ENCODE peak calls at places on chromosomes 4 and X, in seven cellular contexts. One of them, this sample, is unnamed.

GRCh38 chr4:34921391-34921790 is 1322.9 kb downstream of the ARAP2 start:
- DNase-seq in NCI-H69: no peak
- DNase-seq in SW480: no peak
- DNase-seq in KG1: no peak
- DNase-seq in BE2C: no peak
- DNase-seq in posterior vena cava: no peak
- DNase-seq in activated CD8-positive, alpha-beta memory T cell treated with anti-CD3 and anti-CD28 coated beads for 48 hours: no peak
- DNase-seq in this sample: no peak

GRCh38 chrX:131841496-131842410 is 181.3 kb upstream of the STK26 start:
- DNase-seq in NCI-H69: peak
- DNase-seq in SW480: peak
- DNase-seq in KG1: peak
- DNase-seq in BE2C: peak
- DNase-seq in posterior vena cava: no peak
- DNase-seq in activated CD8-positive, alpha-beta memory T cell treated with anti-CD3 and anti-CD28 coated beads for 48 hours: no peak
- DNase-seq in this sample: peak

GRCh38 chrX:130139474-130140201 is 26.0 kb downstream of the AIFM1 start:
- DNase-seq in NCI-H69: no peak
- DNase-seq in SW480: no peak
- DNase-seq in KG1: no peak
- DNase-seq in BE2C: no peak
- DNase-seq in posterior vena cava: no peak
- DNase-seq in activated CD8-positive, alpha-beta memory T cell treated with anti-CD3 and anti-CD28 coated beads for 48 hours: no peak
- DNase-seq in this sample: peak

GRCh38 chrX:130120746-130121504 is 10.6 kb upstream of the ELF4 start:
- DNase-seq in NCI-H69: peak
- DNase-seq in SW480: peak
- DNase-seq in KG1: peak
- DNase-seq in BE2C: peak
- DNase-seq in posterior vena cava: peak
- DNase-seq in activated CD8-positive, alpha-beta memory T cell treated with anti-CD3 and anti-CD28 coated beads for 48 hours: no peak
- DNase-seq in this sample: peak

GRCh38 chr4:2049811-2050210 is 9.3 kb upstream of the NAT8L start:
- DNase-seq in NCI-H69: no peak
- DNase-seq in SW480: no peak
- DNase-seq in KG1: no peak
- DNase-seq in BE2C: no peak
- DNase-seq in posterior vena cava: no peak
- DNase-seq in activated CD8-positive, alpha-beta memory T cell treated with anti-CD3 and anti-CD28 coated beads for 48 hours: no peak
- DNase-seq in this sample: no peak

GRCh38 chr4:128823025-128823661 is 13.6 kb downstream of the JADE1 start:
- DNase-seq in NCI-H69: no peak
- DNase-seq in SW480: no peak
- DNase-seq in KG1: no peak
- DNase-seq in BE2C: no peak
- DNase-seq in posterior vena cava: no peak
- DNase-seq in activated CD8-positive, alpha-beta memory T cell treated with anti-CD3 and anti-CD28 coated beads for 48 hours: no peak
- DNase-seq in this sample: no peak

GRCh38 chr4:79875500-79875899 is 197.5 kb downstream of the ANTXR2 start:
- DNase-seq in NCI-H69: no peak
- DNase-seq in SW480: no peak
- DNase-seq in KG1: no peak
- DNase-seq in BE2C: no peak
- DNase-seq in posterior vena cava: no peak
- DNase-seq in activated CD8-positive, alpha-beta memory T cell treated with anti-CD3 and anti-CD28 coated beads for 48 hours: no peak
- DNase-seq in this sample: no peak

GRCh38 chrX:120797201-120797938 is 78.3 kb downstream of the CT47B1 start:
- DNase-seq in NCI-H69: no peak
- DNase-seq in SW480: no peak
- DNase-seq in KG1: no peak
- DNase-seq in BE2C: no peak
- DNase-seq in posterior vena cava: no peak
- DNase-seq in activated CD8-positive, alpha-beta memory T cell treated with anti-CD3 and anti-CD28 coated beads for 48 hours: no peak
- DNase-seq in this sample: no peak

GRCh38 chr4:175935016-175935661 is 123.1 kb upstream of the GPM6A start:
- DNase-seq in NCI-H69: no peak
- DNase-seq in SW480: peak
- DNase-seq in KG1: no peak
- DNase-seq in BE2C: no peak
- DNase-seq in posterior vena cava: no peak
- DNase-seq in activated CD8-positive, alpha-beta memory T cell treated with anti-CD3 and anti-CD28 coated beads for 48 hours: no peak
- DNase-seq in this sample: no peak

GRCh38 chr4:1310031-1310795 is 20.5 kb downstream of the MAEA start:
- DNase-seq in NCI-H69: no peak
- DNase-seq in SW480: no peak
- DNase-seq in KG1: no peak
- DNase-seq in BE2C: no peak
- DNase-seq in posterior vena cava: no peak
- DNase-seq in activated CD8-positive, alpha-beta memory T cell treated with anti-CD3 and anti-CD28 coated beads for 48 hours: no peak
- DNase-seq in this sample: no peak

GRCh38 chrX:150940844-150941495 is 42.2 kb upstream of the HMGB3 start:
- DNase-seq in NCI-H69: peak
- DNase-seq in SW480: no peak
- DNase-seq in KG1: no peak
- DNase-seq in BE2C: no peak
- DNase-seq in posterior vena cava: peak
- DNase-seq in activated CD8-positive, alpha-beta memory T cell treated with anti-CD3 and anti-CD28 coated beads for 48 hours: no peak
- DNase-seq in this sample: no peak

GRCh38 chr4:134201216-134202098 is at the start of gene PABPC4L:
- DNase-seq in NCI-H69: peak
- DNase-seq in SW480: no peak
- DNase-seq in KG1: no peak
- DNase-seq in BE2C: peak
- DNase-seq in posterior vena cava: peak
- DNase-seq in activated CD8-positive, alpha-beta memory T cell treated with anti-CD3 and anti-CD28 coated beads for 48 hours: no peak
- DNase-seq in this sample: peak

GRCh38 chrX:80648023-80648422 is 161.7 kb downstream of the BRWD3 start:
- DNase-seq in NCI-H69: no peak
- DNase-seq in SW480: peak
- DNase-seq in KG1: no peak
- DNase-seq in BE2C: no peak
- DNase-seq in posterior vena cava: no peak
- DNase-seq in activated CD8-positive, alpha-beta memory T cell treated with anti-CD3 and anti-CD28 coated beads for 48 hours: no peak
- DNase-seq in this sample: no peak

GRCh38 chrX:66328950-66329596 is 165.0 kb downstream of the HEPH start:
- DNase-seq in NCI-H69: no peak
- DNase-seq in SW480: no peak
- DNase-seq in KG1: no peak
- DNase-seq in BE2C: no peak
- DNase-seq in posterior vena cava: peak
- DNase-seq in activated CD8-positive, alpha-beta memory T cell treated with anti-CD3 and anti-CD28 coated beads for 48 hours: no peak
- DNase-seq in this sample: no peak

GRCh38 chr4:33628296-33628695 is 2616.0 kb downstream of the ARAP2 start:
- DNase-seq in NCI-H69: no peak
- DNase-seq in SW480: no peak
- DNase-seq in KG1: no peak
- DNase-seq in BE2C: no peak
- DNase-seq in posterior vena cava: no peak
- DNase-seq in activated CD8-positive, alpha-beta memory T cell treated with anti-CD3 and anti-CD28 coated beads for 48 hours: no peak
- DNase-seq in this sample: no peak